ENCODE peak calls at places on chromosomes 7 and 10, in nine cellular contexts. One of them, this sample, is unnamed.

GRCh38 chr10:116272497-116273221 is at the start of gene GFRA1:
- DNase-seq in GM13976: peak
- DNase-seq in heart left ventricle: no peak
- DNase-seq in chondrocyte: no peak
- DNase-seq in fibroblast of lung: peak
- DNase-seq in thoracic aorta: no peak
- DNase-seq in A549: peak
- DNase-seq in lower lobe of right lung: no peak
- DNase-seq in GM20000: peak
- DNase-seq in this sample: no peak

GRCh38 chr10:24920907-24921881 is 31.2 kb downstream of the PRTFDC1 start:
- DNase-seq in lower lobe of right lung: no peak
- DNase-seq in heart left ventricle: peak
- DNase-seq in A549: peak
- DNase-seq in GM20000: peak
- DNase-seq in thoracic aorta: peak
- DNase-seq in chondrocyte: no peak
- DNase-seq in fibroblast of lung: peak
- DNase-seq in GM13976: peak
- DNase-seq in this sample: no peak

GRCh38 chr7:55415173-55415778 is 50.1 kb downstream of the LANCL2 start:
- DNase-seq in fibroblast of lung: peak
- DNase-seq in chondrocyte: no peak
- DNase-seq in thoracic aorta: peak
- DNase-seq in GM20000: peak
- DNase-seq in A549: peak
- DNase-seq in heart left ventricle: peak
- DNase-seq in lower lobe of right lung: peak
- DNase-seq in GM13976: peak
- DNase-seq in this sample: peak

GRCh38 chr10:5531558-5532230 is 6.9 kb downstream of the CALML3 start:
- DNase-seq in A549: no peak
- DNase-seq in heart left ventricle: no peak
- DNase-seq in thoracic aorta: no peak
- DNase-seq in chondrocyte: no peak
- DNase-seq in lower lobe of right lung: no peak
- DNase-seq in GM20000: no peak
- DNase-seq in fibroblast of lung: no peak
- DNase-seq in GM13976: no peak
- DNase-seq in this sample: no peak

GRCh38 chr10:17210361-17210760 is 8.9 kb upstream of the TRDMT1 start:
- DNase-seq in chondrocyte: no peak
- DNase-seq in GM13976: no peak
- DNase-seq in lower lobe of right lung: no peak
- DNase-seq in thoracic aorta: no peak
- DNase-seq in fibroblast of lung: peak
- DNase-seq in GM20000: no peak
- DNase-seq in A549: no peak
- DNase-seq in heart left ventricle: no peak
- DNase-seq in this sample: no peak

GRCh38 chr7:73779517-73779916 is 9.4 kb upstream of the CLDN3 start:
- DNase-seq in GM13976: no peak
- DNase-seq in thoracic aorta: no peak
- DNase-seq in chondrocyte: no peak
- DNase-seq in GM20000: no peak
- DNase-seq in fibroblast of lung: no peak
- DNase-seq in heart left ventricle: no peak
- DNase-seq in A549: no peak
- DNase-seq in lower lobe of right lung: no peak
- DNase-seq in this sample: no peak

GRCh38 chr7:112708236-112708635 is 82.0 kb downstream of the TMEM168 start:
- DNase-seq in thoracic aorta: no peak
- DNase-seq in lower lobe of right lung: no peak
- DNase-seq in chondrocyte: no peak
- DNase-seq in heart left ventricle: no peak
- DNase-seq in A549: no peak
- DNase-seq in GM20000: no peak
- DNase-seq in GM13976: no peak
- DNase-seq in fibroblast of lung: no peak
- DNase-seq in this sample: no peak

GRCh38 chr10:72792288-72792687 is 100.3 kb downstream of the MCU start:
- DNase-seq in GM20000: no peak
- DNase-seq in fibroblast of lung: no peak
- DNase-seq in thoracic aorta: no peak
- DNase-seq in A549: no peak
- DNase-seq in chondrocyte: no peak
- DNase-seq in heart left ventricle: no peak
- DNase-seq in lower lobe of right lung: no peak
- DNase-seq in GM13976: no peak
- DNase-seq in this sample: no peak

GRCh38 chr7:39587393-39587792 is 21.2 kb downstream of the YAE1 start:
- DNase-seq in chondrocyte: no peak
- DNase-seq in fibroblast of lung: peak
- DNase-seq in GM20000: no peak
- DNase-seq in thoracic aorta: no peak
- DNase-seq in A549: no peak
- DNase-seq in heart left ventricle: no peak
- DNase-seq in GM13976: no peak
- DNase-seq in lower lobe of right lung: no peak
- DNase-seq in this sample: no peak

GRCh38 chr10:31760674-31761081 is 168.0 kb downstream of the ARHGAP12 start:
- DNase-seq in heart left ventricle: no peak
- DNase-seq in GM13976: no peak
- DNase-seq in thoracic aorta: no peak
- DNase-seq in fibroblast of lung: no peak
- DNase-seq in chondrocyte: no peak
- DNase-seq in lower lobe of right lung: no peak
- DNase-seq in GM20000: no peak
- DNase-seq in A549: no peak
- DNase-seq in this sample: no peak

GRCh38 chr7:85829817-85830432 is 643.1 kb upstream of the SEMA3D start:
- DNase-seq in thoracic aorta: no peak
- DNase-seq in heart left ventricle: no peak
- DNase-seq in fibroblast of lung: peak
- DNase-seq in GM20000: no peak
- DNase-seq in chondrocyte: no peak
- DNase-seq in lower lobe of right lung: no peak
- DNase-seq in GM13976: no peak
- DNase-seq in A549: peak
- DNase-seq in this sample: peak
- TF ChIP-seq CTCF in thoracic aorta: no peak
- TF ChIP-seq CTCF in heart left ventricle: no peak
- TF ChIP-seq CTCF in fibroblast of lung: peak
- TF ChIP-seq CTCF in GM20000: no peak
- TF ChIP-seq CTCF in chondrocyte: peak
- TF ChIP-seq CTCF in lower lobe of right lung: peak
- TF ChIP-seq CTCF in GM13976: no peak
- TF ChIP-seq CTCF in A549: peak
- TF ChIP-seq CTCF in this sample: peak

GRCh38 chr10:93745411-93746065 is 12.2 kb upstream of the LGI1 start:
- DNase-seq in GM20000: no peak
- DNase-seq in lower lobe of right lung: no peak
- DNase-seq in GM13976: no peak
- DNase-seq in A549: peak
- DNase-seq in fibroblast of lung: peak
- DNase-seq in heart left ventricle: no peak
- DNase-seq in thoracic aorta: no peak
- DNase-seq in chondrocyte: no peak
- DNase-seq in this sample: peak

GRCh38 chr10:93742633-93743349 is 14.9 kb upstream of the LGI1 start:
- DNase-seq in lower lobe of right lung: no peak
- DNase-seq in A549: no peak
- DNase-seq in GM20000: no peak
- DNase-seq in GM13976: no peak
- DNase-seq in heart left ventricle: no peak
- DNase-seq in chondrocyte: no peak
- DNase-seq in thoracic aorta: no peak
- DNase-seq in fibroblast of lung: no peak
- DNase-seq in this sample: peak

GRCh38 chr10:93751074-93751572 is 6.6 kb upstream of the LGI1 start:
- DNase-seq in heart left ventricle: no peak
- DNase-seq in A549: no peak
- DNase-seq in GM13976: no peak
- DNase-seq in GM20000: no peak
- DNase-seq in thoracic aorta: no peak
- DNase-seq in lower lobe of right lung: no peak
- DNase-seq in chondrocyte: no peak
- DNase-seq in fibroblast of lung: no peak
- DNase-seq in this sample: no peak

GRCh38 chr10:93749218-93749799 is 8.4 kb upstream of the LGI1 start:
- DNase-seq in GM20000: no peak
- DNase-seq in lower lobe of right lung: no peak
- DNase-seq in A549: no peak
- DNase-seq in thoracic aorta: no peak
- DNase-seq in fibroblast of lung: no peak
- DNase-seq in heart left ventricle: no peak
- DNase-seq in GM13976: no peak
- DNase-seq in chondrocyte: no peak
- DNase-seq in this sample: no peak

GRCh38 chr10:93746844-93747284 is 10.9 kb upstream of the LGI1 start:
- DNase-seq in fibroblast of lung: peak
- DNase-seq in A549: peak
- DNase-seq in GM13976: no peak
- DNase-seq in chondrocyte: no peak
- DNase-seq in thoracic aorta: no peak
- DNase-seq in lower lobe of right lung: no peak
- DNase-seq in heart left ventricle: no peak
- DNase-seq in GM20000: peak
- DNase-seq in this sample: peak
- TF ChIP-seq CTCF in fibroblast of lung: no peak
- TF ChIP-seq CTCF in A549: peak
- TF ChIP-seq CTCF in GM13976: no peak
- TF ChIP-seq CTCF in chondrocyte: peak
- TF ChIP-seq CTCF in thoracic aorta: no peak
- TF ChIP-seq CTCF in lower lobe of right lung: no peak
- TF ChIP-seq CTCF in heart left ventricle: no peak
- TF ChIP-seq CTCF in GM20000: peak
- TF ChIP-seq CTCF in this sample: peak

GRCh38 chr7:3548815-3549214 is 247.8 kb downstream of the SDK1 start:
- DNase-seq in chondrocyte: no peak
- DNase-seq in A549: no peak
- DNase-seq in lower lobe of right lung: no peak
- DNase-seq in GM13976: no peak
- DNase-seq in heart left ventricle: no peak
- DNase-seq in thoracic aorta: no peak
- DNase-seq in GM20000: no peak
- DNase-seq in fibroblast of lung: no peak
- DNase-seq in this sample: no peak

GRCh38 chr7:3549598-3549997 is 248.5 kb downstream of the SDK1 start:
- DNase-seq in GM20000: no peak
- DNase-seq in A549: no peak
- DNase-seq in thoracic aorta: no peak
- DNase-seq in lower lobe of right lung: no peak
- DNase-seq in GM13976: no peak
- DNase-seq in fibroblast of lung: no peak
- DNase-seq in chondrocyte: no peak
- DNase-seq in heart left ventricle: no peak
- DNase-seq in this sample: no peak

GRCh38 chr7:3544202-3544601 is 243.2 kb downstream of the SDK1 start:
- DNase-seq in chondrocyte: no peak
- DNase-seq in A549: no peak
- DNase-seq in GM20000: no peak
- DNase-seq in fibroblast of lung: no peak
- DNase-seq in GM13976: no peak
- DNase-seq in thoracic aorta: no peak
- DNase-seq in lower lobe of right lung: no peak
- DNase-seq in heart left ventricle: no peak
- DNase-seq in this sample: no peak
- TF ChIP-seq CTCF in chondrocyte: peak
- TF ChIP-seq CTCF in A549: no peak
- TF ChIP-seq CTCF in GM20000: no peak
- TF ChIP-seq CTCF in fibroblast of lung: no peak
- TF ChIP-seq CTCF in GM13976: no peak
- TF ChIP-seq CTCF in thoracic aorta: no peak
- TF ChIP-seq CTCF in lower lobe of right lung: no peak
- TF ChIP-seq CTCF in heart left ventricle: no peak
- TF ChIP-seq CTCF in this sample: peak

GRCh38 chr7:139559364-139560105 is 36.0 kb downstream of the CLEC2L start:
- DNase-seq in GM13976: no peak
- DNase-seq in A549: no peak
- DNase-seq in thoracic aorta: no peak
- DNase-seq in heart left ventricle: no peak
- DNase-seq in fibroblast of lung: no peak
- DNase-seq in lower lobe of right lung: no peak
- DNase-seq in chondrocyte: no peak
- DNase-seq in GM20000: no peak
- DNase-seq in this sample: no peak

GRCh38 chr7:139560678-139561077 is 37.2 kb downstream of the CLEC2L start:
- DNase-seq in thoracic aorta: no peak
- DNase-seq in heart left ventricle: no peak
- DNase-seq in A549: no peak
- DNase-seq in GM20000: no peak
- DNase-seq in lower lobe of right lung: no peak
- DNase-seq in fibroblast of lung: no peak
- DNase-seq in GM13976: no peak
- DNase-seq in chondrocyte: no peak
- DNase-seq in this sample: no peak

GRCh38 chr7:139560199-139560598 is 36.7 kb downstream of the CLEC2L start:
- DNase-seq in GM13976: no peak
- DNase-seq in chondrocyte: no peak
- DNase-seq in A549: no peak
- DNase-seq in thoracic aorta: no peak
- DNase-seq in heart left ventricle: no peak
- DNase-seq in lower lobe of right lung: no peak
- DNase-seq in GM20000: no peak
- DNase-seq in fibroblast of lung: no peak
- DNase-seq in this sample: no peak

GRCh38 chr7:139562491-139562890 is 39.0 kb downstream of the CLEC2L start:
- DNase-seq in GM13976: no peak
- DNase-seq in lower lobe of right lung: no peak
- DNase-seq in A549: no peak
- DNase-seq in thoracic aorta: no peak
- DNase-seq in heart left ventricle: no peak
- DNase-seq in chondrocyte: no peak
- DNase-seq in fibroblast of lung: no peak
- DNase-seq in GM20000: no peak
- DNase-seq in this sample: no peak

DNA sequence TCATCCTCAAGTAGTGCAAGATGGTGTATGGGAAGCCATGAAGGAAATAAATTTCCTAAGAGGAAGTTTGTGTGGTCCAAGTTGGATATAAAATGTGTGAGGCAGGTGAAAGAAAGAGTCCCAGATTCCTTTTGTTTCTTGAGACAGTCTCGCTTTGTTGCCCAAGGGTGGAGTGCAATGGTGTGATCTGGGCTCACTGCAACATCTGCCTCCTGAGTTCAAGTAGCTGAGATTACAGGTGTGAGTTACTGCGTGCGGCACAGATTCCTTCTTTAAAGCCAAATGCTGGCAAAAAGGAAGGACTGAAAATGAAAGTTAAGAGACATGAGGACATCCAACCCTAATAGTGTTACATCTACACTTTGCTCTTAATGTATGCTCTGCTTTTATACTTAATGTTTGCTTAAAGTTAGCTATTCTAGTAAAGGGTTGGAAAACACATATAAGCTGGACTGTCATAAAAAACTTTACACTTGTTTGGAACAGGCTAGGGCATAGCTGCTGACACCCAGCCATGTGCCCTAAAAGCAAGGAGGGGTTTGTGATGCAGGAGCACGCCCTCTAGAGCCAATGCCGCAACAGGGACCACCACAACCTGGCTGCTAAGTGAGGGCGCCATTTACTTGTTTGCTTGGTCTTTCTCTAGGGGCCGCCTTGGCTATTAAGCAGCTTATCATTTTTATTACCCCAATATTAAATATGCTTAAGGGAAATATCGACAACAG is 34.5 kb downstream of the CLEC2L start:
- DNase-seq in GM13976: no peak
- DNase-seq in lower lobe of right lung: no peak
- DNase-seq in chondrocyte: no peak
- DNase-seq in thoracic aorta: no peak
- DNase-seq in A549: no peak
- DNase-seq in heart left ventricle: no peak
- DNase-seq in GM20000: no peak
- DNase-seq in fibroblast of lung: no peak
- DNase-seq in this sample: no peak
- TF ChIP-seq CTCF in GM13976: no peak
- TF ChIP-seq CTCF in lower lobe of right lung: no peak
- TF ChIP-seq CTCF in chondrocyte: no peak
- TF ChIP-seq CTCF in thoracic aorta: no peak
- TF ChIP-seq CTCF in A549: no peak
- TF ChIP-seq CTCF in heart left ventricle: no peak
- TF ChIP-seq CTCF in GM20000: no peak
- TF ChIP-seq CTCF in fibroblast of lung: no peak
- TF ChIP-seq CTCF in this sample: peak